ENCODE peak calls at places on chromosomes 7 and 10, in ten cellular contexts. One of them, this sample, is unnamed.

GRCh38 chr10:6729967-6730366 is 149.9 kb upstream of the PRKCQ start:
- DNase-seq in breast epithelium: no peak
- DNase-seq in brain microvascular endothelial cell: no peak
- DNase-seq in cardiac muscle cell: peak; percentile 64
- DNase-seq in cardiac fibroblast: no peak
- DNase-seq in epithelial cell of esophagus: no peak
- DNase-seq in neural progenitor cell: no peak
- DNase-seq in astrocyte of the spinal cord: no peak
- DNase-seq in HFF-Myc: no peak
- DNase-seq in hepatocyte: no peak
- DNase-seq in this sample: peak; percentile 70

GRCh38 chr7:120792091-120792860 is 65.7 kb downstream of the TSPAN12 start:
- DNase-seq in cardiac fibroblast: peak; percentile 78
- DNase-seq in HFF-Myc: peak; percentile 25
- DNase-seq in astrocyte of the spinal cord: peak; percentile 69
- DNase-seq in neural progenitor cell: peak; percentile 86
- DNase-seq in hepatocyte: peak; percentile 86
- DNase-seq in brain microvascular endothelial cell: peak; percentile 57
- DNase-seq in cardiac muscle cell: peak; percentile 83
- DNase-seq in breast epithelium: peak; percentile 34
- DNase-seq in epithelial cell of esophagus: peak; percentile 79
- DNase-seq in this sample: peak; percentile 71

GRCh38 chr10:125629758-125630376 is 53.1 kb downstream of the TEX36 start:
- DNase-seq in hepatocyte: peak; percentile 68
- DNase-seq in cardiac fibroblast: peak; percentile 54
- DNase-seq in neural progenitor cell: peak; percentile 40
- DNase-seq in breast epithelium: no peak
- DNase-seq in astrocyte of the spinal cord: peak; percentile 27
- DNase-seq in epithelial cell of esophagus: peak; percentile 78
- DNase-seq in brain microvascular endothelial cell: peak; percentile 39
- DNase-seq in HFF-Myc: no peak
- DNase-seq in cardiac muscle cell: peak; percentile 37
- DNase-seq in this sample: peak; percentile 21

GRCh38 chr10:121092341-121093099 is 241.4 kb downstream of the WDR11 start:
- DNase-seq in brain microvascular endothelial cell: peak; percentile 1
- DNase-seq in epithelial cell of esophagus: peak; percentile 60
- DNase-seq in astrocyte of the spinal cord: peak; percentile 69
- DNase-seq in hepatocyte: no peak
- DNase-seq in cardiac fibroblast: no peak
- DNase-seq in HFF-Myc: no peak
- DNase-seq in breast epithelium: peak; percentile 32
- DNase-seq in neural progenitor cell: no peak
- DNase-seq in cardiac muscle cell: peak; percentile 62
- DNase-seq in this sample: peak; percentile 14

GRCh38 chr7:23261843-23262452 is 15.4 kb downstream of the GPNMB start:
- DNase-seq in brain microvascular endothelial cell: peak; percentile 54
- DNase-seq in astrocyte of the spinal cord: peak; percentile 65
- DNase-seq in neural progenitor cell: peak; percentile 77
- DNase-seq in HFF-Myc: no peak
- DNase-seq in epithelial cell of esophagus: peak; percentile 71
- DNase-seq in cardiac muscle cell: peak; percentile 78
- DNase-seq in breast epithelium: no peak
- DNase-seq in hepatocyte: peak; percentile 81
- DNase-seq in cardiac fibroblast: peak; percentile 75
- DNase-seq in this sample: peak; percentile 66

GRCh38 chr10:93386496-93387369 is 95.4 kb downstream of the MYOF start:
- DNase-seq in cardiac fibroblast: peak; percentile 58
- DNase-seq in epithelial cell of esophagus: no peak
- DNase-seq in hepatocyte: no peak
- DNase-seq in cardiac muscle cell: peak; percentile 39
- DNase-seq in brain microvascular endothelial cell: peak; percentile 25
- DNase-seq in astrocyte of the spinal cord: peak; percentile 27
- DNase-seq in HFF-Myc: no peak
- DNase-seq in neural progenitor cell: no peak
- DNase-seq in breast epithelium: no peak
- DNase-seq in this sample: peak; percentile 92

GRCh38 chr10:61316866-61317265 is 136.3 kb downstream of the TMEM26 start:
- DNase-seq in breast epithelium: no peak
- DNase-seq in hepatocyte: no peak
- DNase-seq in brain microvascular endothelial cell: no peak
- DNase-seq in HFF-Myc: no peak
- DNase-seq in neural progenitor cell: no peak
- DNase-seq in astrocyte of the spinal cord: no peak
- DNase-seq in epithelial cell of esophagus: no peak
- DNase-seq in cardiac muscle cell: peak; percentile 47
- DNase-seq in cardiac fibroblast: no peak
- DNase-seq in this sample: no peak

GRCh38 chr10:85542936-85543730 is 823.5 kb downstream of the GRID1 start:
- DNase-seq in HFF-Myc: no peak
- DNase-seq in neural progenitor cell: peak; percentile 33
- DNase-seq in astrocyte of the spinal cord: no peak
- DNase-seq in cardiac fibroblast: no peak
- DNase-seq in epithelial cell of esophagus: peak; percentile 56
- DNase-seq in brain microvascular endothelial cell: no peak
- DNase-seq in breast epithelium: no peak
- DNase-seq in hepatocyte: no peak
- DNase-seq in cardiac muscle cell: no peak
- DNase-seq in this sample: no peak

GRCh38 chr10:122638106-122638505 is 61.5 kb downstream of the C10orf120 start:
- DNase-seq in cardiac muscle cell: no peak
- DNase-seq in hepatocyte: no peak
- DNase-seq in brain microvascular endothelial cell: no peak
- DNase-seq in HFF-Myc: no peak
- DNase-seq in epithelial cell of esophagus: no peak
- DNase-seq in cardiac fibroblast: no peak
- DNase-seq in breast epithelium: no peak
- DNase-seq in neural progenitor cell: no peak
- DNase-seq in astrocyte of the spinal cord: no peak
- DNase-seq in this sample: no peak

GRCh38 chr10:122639801-122640200 is 59.8 kb downstream of the C10orf120 start:
- DNase-seq in hepatocyte: no peak
- DNase-seq in neural progenitor cell: no peak
- DNase-seq in cardiac fibroblast: no peak
- DNase-seq in astrocyte of the spinal cord: no peak
- DNase-seq in epithelial cell of esophagus: peak; percentile 38
- DNase-seq in breast epithelium: no peak
- DNase-seq in brain microvascular endothelial cell: no peak
- DNase-seq in HFF-Myc: no peak
- DNase-seq in cardiac muscle cell: no peak
- DNase-seq in this sample: no peak

GRCh38 chr10:122643931-122644534 is 55.6 kb downstream of the C10orf120 start:
- DNase-seq in neural progenitor cell: no peak
- DNase-seq in epithelial cell of esophagus: no peak
- DNase-seq in HFF-Myc: no peak
- DNase-seq in brain microvascular endothelial cell: no peak
- DNase-seq in astrocyte of the spinal cord: no peak
- DNase-seq in cardiac fibroblast: no peak
- DNase-seq in hepatocyte: no peak
- DNase-seq in cardiac muscle cell: no peak
- DNase-seq in breast epithelium: no peak
- DNase-seq in this sample: no peak

GRCh38 chr10:122642726-122643605 is 56.7 kb downstream of the C10orf120 start:
- DNase-seq in neural progenitor cell: no peak
- DNase-seq in cardiac fibroblast: no peak
- DNase-seq in hepatocyte: no peak
- DNase-seq in epithelial cell of esophagus: no peak
- DNase-seq in breast epithelium: no peak
- DNase-seq in cardiac muscle cell: no peak
- DNase-seq in HFF-Myc: no peak
- DNase-seq in astrocyte of the spinal cord: no peak
- DNase-seq in brain microvascular endothelial cell: no peak
- DNase-seq in this sample: no peak

DNA sequence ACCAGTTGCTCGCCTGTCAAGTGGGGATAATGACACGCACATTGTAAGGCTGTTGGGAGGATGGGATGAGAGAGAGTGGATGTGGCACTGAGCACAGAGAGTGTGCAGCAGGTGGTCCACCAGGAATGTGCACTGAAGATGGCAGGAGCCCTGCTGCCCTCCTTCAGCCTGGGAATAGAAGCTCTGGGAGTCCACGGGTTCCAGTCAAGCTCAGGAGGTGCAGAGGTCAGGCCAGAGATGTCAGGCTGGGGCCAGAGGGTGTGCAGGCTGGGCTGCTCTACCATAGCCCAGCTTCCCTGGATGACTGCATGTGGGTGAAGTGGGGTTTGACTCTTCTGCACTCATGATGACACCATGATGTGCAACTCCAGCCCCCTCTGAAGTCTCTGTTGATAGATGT is 58.7 kb downstream of the C10orf120 start:
- DNase-seq in hepatocyte: no peak
- DNase-seq in breast epithelium: no peak
- DNase-seq in astrocyte of the spinal cord: no peak
- DNase-seq in HFF-Myc: no peak
- DNase-seq in neural progenitor cell: no peak
- DNase-seq in cardiac fibroblast: no peak
- DNase-seq in epithelial cell of esophagus: no peak
- DNase-seq in cardiac muscle cell: no peak
- DNase-seq in brain microvascular endothelial cell: no peak
- DNase-seq in this sample: no peak
- H3K4me3 ChIP-seq in hepatocyte: no peak overlapping the region
- H3K4me3 ChIP-seq in breast epithelium: no peak overlapping the region
- H3K4me3 ChIP-seq in astrocyte of the spinal cord: no peak overlapping the region
- H3K4me3 ChIP-seq in HFF-Myc: no peak overlapping the region
- H3K4me3 ChIP-seq in neural progenitor cell: no peak overlapping the region
- H3K4me3 ChIP-seq in cardiac fibroblast: no peak overlapping the region
- H3K4me3 ChIP-seq in epithelial cell of esophagus: no peak overlapping the region
- H3K4me3 ChIP-seq in cardiac muscle cell: no peak overlapping the region
- H3K4me3 ChIP-seq in brain microvascular endothelial cell: no peak overlapping the region
- H3K4me3 ChIP-seq in this sample: no peak overlapping the region

GRCh38 chr7:75596727-75597614 is 104.9 kb downstream of the SPDYE5 start:
- DNase-seq in epithelial cell of esophagus: no peak
- DNase-seq in astrocyte of the spinal cord: peak; percentile 36
- DNase-seq in hepatocyte: no peak
- DNase-seq in brain microvascular endothelial cell: peak; percentile 10
- DNase-seq in cardiac fibroblast: peak; percentile 9
- DNase-seq in neural progenitor cell: no peak
- DNase-seq in cardiac muscle cell: no peak
- DNase-seq in HFF-Myc: no peak
- DNase-seq in breast epithelium: no peak
- DNase-seq in this sample: peak; percentile 46

GRCh38 chr7:75601539-75601938 is 109.4 kb downstream of the SPDYE5 start:
- DNase-seq in breast epithelium: no peak
- DNase-seq in cardiac muscle cell: no peak
- DNase-seq in astrocyte of the spinal cord: no peak
- DNase-seq in neural progenitor cell: no peak
- DNase-seq in cardiac fibroblast: no peak
- DNase-seq in HFF-Myc: no peak
- DNase-seq in epithelial cell of esophagus: no peak
- DNase-seq in brain microvascular endothelial cell: no peak
- DNase-seq in hepatocyte: no peak
- DNase-seq in this sample: no peak

GRCh38 chr7:75604408-75604807 is 112.3 kb downstream of the SPDYE5 start:
- DNase-seq in brain microvascular endothelial cell: no peak
- DNase-seq in cardiac muscle cell: no peak
- DNase-seq in astrocyte of the spinal cord: no peak
- DNase-seq in hepatocyte: no peak
- DNase-seq in breast epithelium: no peak
- DNase-seq in epithelial cell of esophagus: no peak
- DNase-seq in neural progenitor cell: no peak
- DNase-seq in cardiac fibroblast: peak; percentile 13
- DNase-seq in HFF-Myc: no peak
- DNase-seq in this sample: no peak

GRCh38 chr7:75595766-75596165 is 103.6 kb downstream of the SPDYE5 start:
- DNase-seq in neural progenitor cell: no peak
- DNase-seq in breast epithelium: no peak
- DNase-seq in brain microvascular endothelial cell: no peak
- DNase-seq in cardiac fibroblast: no peak
- DNase-seq in astrocyte of the spinal cord: no peak
- DNase-seq in HFF-Myc: no peak
- DNase-seq in epithelial cell of esophagus: no peak
- DNase-seq in hepatocyte: no peak
- DNase-seq in cardiac muscle cell: no peak
- DNase-seq in this sample: no peak

GRCh38 chr7:75599244-75599771 is 107.2 kb downstream of the SPDYE5 start:
- DNase-seq in hepatocyte: no peak
- DNase-seq in astrocyte of the spinal cord: peak; percentile 33
- DNase-seq in cardiac fibroblast: no peak
- DNase-seq in epithelial cell of esophagus: no peak
- DNase-seq in brain microvascular endothelial cell: no peak
- DNase-seq in HFF-Myc: no peak
- DNase-seq in neural progenitor cell: peak; percentile 66
- DNase-seq in breast epithelium: no peak
- DNase-seq in cardiac muscle cell: no peak
- DNase-seq in this sample: no peak
- TF ChIP-seq CTCF in hepatocyte: no peak
- TF ChIP-seq CTCF in astrocyte of the spinal cord: no peak
- TF ChIP-seq CTCF in cardiac fibroblast: no peak
- TF ChIP-seq CTCF in epithelial cell of esophagus: no peak
- TF ChIP-seq CTCF in brain microvascular endothelial cell: no peak
- TF ChIP-seq CTCF in HFF-Myc: no peak
- TF ChIP-seq CTCF in neural progenitor cell: no peak
- TF ChIP-seq CTCF in breast epithelium: no peak
- TF ChIP-seq CTCF in cardiac muscle cell: no peak
- TF ChIP-seq CTCF in this sample: no peak

DNA sequence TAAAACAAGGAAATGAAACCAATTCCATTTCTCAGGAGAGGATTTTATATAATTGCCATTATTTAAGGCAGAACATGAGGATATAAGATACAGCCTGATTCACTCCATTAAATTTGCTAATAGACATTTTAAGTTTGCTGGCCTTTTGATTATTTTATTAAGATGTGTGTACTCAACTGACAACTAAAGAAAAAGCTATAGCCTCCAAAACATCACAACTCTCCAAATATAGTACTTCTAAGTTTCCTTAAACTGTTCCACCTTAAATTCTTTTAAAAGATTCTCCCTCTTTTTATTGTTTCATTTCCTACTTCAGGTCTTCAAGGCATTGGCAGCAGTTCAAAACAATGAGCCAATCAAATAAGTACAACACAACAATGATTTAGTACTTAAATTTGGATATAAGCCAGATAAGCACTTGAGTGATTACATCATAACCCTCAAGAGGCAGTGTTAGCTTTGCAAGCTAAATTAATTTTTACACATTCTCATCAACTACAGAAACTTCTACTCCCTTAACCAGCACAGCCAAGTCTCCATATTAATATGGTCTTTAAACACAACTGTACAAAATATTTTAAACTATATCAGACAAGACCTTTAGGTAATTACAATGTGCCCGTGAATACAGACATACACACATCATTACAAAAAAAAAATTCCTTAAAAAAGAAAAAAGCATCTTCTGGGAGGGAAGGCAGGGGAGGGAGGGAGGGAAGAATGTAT is 121.8 kb downstream of the KMT2C start:
- DNase-seq in epithelial cell of esophagus: peak; percentile 90
- DNase-seq in neural progenitor cell: no peak
- DNase-seq in brain microvascular endothelial cell: peak; percentile 84
- DNase-seq in HFF-Myc: peak; percentile 67
- DNase-seq in cardiac muscle cell: peak; percentile 95
- DNase-seq in astrocyte of the spinal cord: peak; percentile 85
- DNase-seq in cardiac fibroblast: peak; percentile 97
- DNase-seq in breast epithelium: no peak
- DNase-seq in hepatocyte: peak; percentile 42
- DNase-seq in this sample: peak; percentile 85
- H3K4me3 ChIP-seq in epithelial cell of esophagus: no peak overlapping the region
- H3K4me3 ChIP-seq in neural progenitor cell: no peak overlapping the region
- H3K4me3 ChIP-seq in brain microvascular endothelial cell: no peak overlapping the region
- H3K4me3 ChIP-seq in HFF-Myc: no peak overlapping the region
- H3K4me3 ChIP-seq in cardiac muscle cell: no peak overlapping the region
- H3K4me3 ChIP-seq in astrocyte of the spinal cord: no peak overlapping the region
- H3K4me3 ChIP-seq in cardiac fibroblast: no peak overlapping the region
- H3K4me3 ChIP-seq in breast epithelium: no peak overlapping the region
- H3K4me3 ChIP-seq in hepatocyte: no peak overlapping the region
- H3K4me3 ChIP-seq in this sample: no peak overlapping the region

DNA sequence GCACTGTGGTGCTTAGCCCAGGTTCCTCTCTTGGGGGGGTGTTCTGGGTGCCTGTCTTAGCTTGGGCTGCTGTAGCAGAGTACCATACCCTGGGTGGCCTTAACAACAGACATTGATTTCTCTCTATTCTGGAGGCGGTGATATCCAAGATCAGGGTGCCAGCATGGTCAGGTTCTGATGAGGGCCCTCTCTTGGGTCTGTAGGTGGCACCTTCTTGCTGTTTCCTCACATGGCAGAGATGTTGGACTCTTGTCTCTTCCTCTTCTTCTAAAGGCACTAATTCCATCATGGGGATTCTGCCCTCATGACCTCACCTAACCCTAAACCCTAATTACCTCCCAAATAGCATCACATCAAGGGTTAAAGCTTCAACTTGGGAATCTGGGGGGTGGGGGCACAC is 19.9 kb upstream of the CRHR2 start:
- DNase-seq in brain microvascular endothelial cell: no peak
- DNase-seq in neural progenitor cell: no peak
- DNase-seq in epithelial cell of esophagus: peak; percentile 6
- DNase-seq in cardiac fibroblast: no peak
- DNase-seq in HFF-Myc: no peak
- DNase-seq in breast epithelium: no peak
- DNase-seq in astrocyte of the spinal cord: no peak
- DNase-seq in cardiac muscle cell: no peak
- DNase-seq in hepatocyte: no peak
- DNase-seq in this sample: no peak
- TF ChIP-seq CTCF in brain microvascular endothelial cell: peak; percentile 17
- TF ChIP-seq CTCF in neural progenitor cell: peak; percentile 17
- TF ChIP-seq CTCF in epithelial cell of esophagus: peak; percentile 3
- TF ChIP-seq CTCF in cardiac fibroblast: peak; percentile 15
- TF ChIP-seq CTCF in HFF-Myc: peak; percentile 36
- TF ChIP-seq CTCF in breast epithelium: no peak
- TF ChIP-seq CTCF in astrocyte of the spinal cord: no peak
- TF ChIP-seq CTCF in cardiac muscle cell: peak; percentile 29
- TF ChIP-seq CTCF in hepatocyte: no peak
- TF ChIP-seq CTCF in this sample: no peak

This sample was measured in fibroblast of villous mesenchyme.